ENCODE peak calls at places on chromosomes 16 and 17, in six cellular contexts. K, R, N, T, S and M are unnamed samples.

GRCh38 chr17:7080445-7081041 is 492 bp upstream of the CLEC10A start:
- DNase-seq in K (no peak), R (no peak), N (no peak), T (no peak), S (no peak), M (no peak)

GRCh38 chr17:27457731-27458523 is 1.7 kb downstream of the KSR1 start:
- DNase-seq in K (no peak), R (no peak), N (peak), T (no peak), S (no peak), M (peak)

GRCh38 chr16:21704733-21705132 is 41.0 kb downstream of the OTOA start:
- DNase-seq in K (no peak), R (no peak), N (no peak), T (no peak), S (no peak), M (no peak)

GRCh38 chr16:90057738-90058173 is 19.4 kb downstream of the PRDM7 start:
- DNase-seq in K (peak), R (no peak), N (no peak), T (no peak), S (no peak), M (no peak)

GRCh38 chr17:44539664-44540063 is 17.6 kb upstream of the FZD2 start:
- DNase-seq in K (no peak), R (no peak), N (no peak), T (no peak), S (no peak), M (no peak)

GRCh38 chr17:10198509-10199249 is at the start of gene GAS7:
- DNase-seq in K (no peak), R (no peak), N (no peak), T (no peak), S (peak), M (no peak)

GRCh38 chr17:34645636-34646035 is 66.3 kb downstream of the TMEM132E start:
- DNase-seq in K (no peak), R (no peak), N (peak), T (peak), S (peak), M (no peak)

GRCh38 chr16:1863681-1864460 is 8.1 kb downstream of the MEIOB start:
- DNase-seq in K (peak), R (no peak), N (no peak), T (no peak), S (no peak), M (no peak)

GRCh38 chr17:1959871-1960569 is 65.1 kb downstream of the RTN4RL1 start:
- DNase-seq in K (no peak), R (no peak), N (no peak), T (no peak), S (no peak), M (peak)

GRCh38 chr17:49520386-49521087 is 25.4 kb downstream of the NGFR start:
- DNase-seq in K (no peak), R (no peak), N (no peak), T (no peak), S (no peak), M (no peak)

GRCh38 chr17:31388770-31389672 is 2.5 kb upstream of the RAB11FIP4 start:
- DNase-seq in K (peak), R (no peak), N (peak), T (peak), S (no peak), M (no peak)

GRCh38 chr17:980406-981291 is 1.1 kb upstream of the NXN start:
- DNase-seq in K (peak), R (no peak), N (peak), T (peak), S (peak), M (peak)

GRCh38 chr16:7246578-7246977 is 86.1 kb upstream of the RBFOX1 start:
- DNase-seq in K (no peak), R (no peak), N (no peak), T (no peak), S (no peak), M (no peak)

GRCh38 chr17:58315281-58315711 is 13.3 kb downstream of the TSPOAP1 start:
- DNase-seq in K (no peak), R (no peak), N (no peak), T (no peak), S (peak), M (no peak)

GRCh38 chr16:57126412-57126811 is 34.0 kb downstream of the CPNE2 start:
- DNase-seq in K (no peak), R (no peak), N (no peak), T (no peak), S (no peak), M (no peak)

GRCh38 chr16:89563639-89564392 is 3.3 kb downstream of the RPL13 start:
- DNase-seq in K (no peak), R (no peak), N (no peak), T (no peak), S (no peak), M (no peak)

GRCh38 chr16:31427441-31428276 is 501 bp downstream of the COX6A2 start:
- DNase-seq in K (peak), R (no peak), N (no peak), T (peak), S (peak), M (no peak)

GRCh38 chr17:58577696-58578095 is 63.3 kb upstream of the MTMR4 start:
- DNase-seq in K (peak), R (no peak), N (peak), T (peak), S (peak), M (peak)

GRCh38 chr17:73968680-73969079 is 234.8 kb upstream of the RPL38 start:
- DNase-seq in K (no peak), R (no peak), N (no peak), T (no peak), S (no peak), M (no peak)

GRCh38 chr16:69711115-69711740 is 15.1 kb downstream of the NQO1 start:
- DNase-seq in K (peak), R (no peak), N (no peak), T (no peak), S (no peak), M (no peak)

GRCh38 chr17:16072031-16072430 is 72.4 kb downstream of the TTC19 start:
- DNase-seq in K (no peak), R (no peak), N (no peak), T (no peak), S (no peak), M (no peak)